ENCODE peak calls at places on chromosomes 11 and 22, in four cellular contexts. H, P, C and X are unnamed samples.

GRCh38 chr11:108571001-108571400 is 22.6 kb downstream of the EXPH5 start:
- DNase-seq in P (no peak), H (no peak), C (no peak), X (no peak)

GRCh38 chr11:16397355-16397754 is 41.0 kb upstream of the SOX6 start:
- DNase-seq in P (no peak), C (no peak), H (no peak), X (no peak)

GRCh38 chr11:61962213-61963015 is 5.0 kb downstream of the FTH1 start:
- DNase-seq in C (no peak), H (no peak), P (no peak), X (no peak)

GRCh38 chr11:131463609-131464008 is 93.2 kb downstream of the NTM start:
- DNase-seq in C (no peak), H (no peak), P (no peak), X (no peak)

GRCh38 chr11:83257638-83258229 is 28.4 kb downstream of the CCDC90B start:
- DNase-seq in H (no peak), C (no peak), P (no peak), X (no peak)

GRCh38 chr22:37158963-37159290 is 9.2 kb upstream of the IL2RB start:
- DNase-seq in C (no peak), H (no peak), P (no peak), X (no peak)

GRCh38 chr11:34650528-34650927 is 29.6 kb downstream of the EHF start:
- DNase-seq in C (no peak), P (peak; percentile 87), H (peak; percentile 51), X (peak; percentile 54)

GRCh38 chr11:63574856-63575602 is 11.8 kb upstream of the PLAAT2 start:
- DNase-seq in C (peak; percentile 33), P (no peak), H (no peak), X (no peak)

GRCh38 chr11:96246718-96247540 is 96.1 kb downstream of the MAML2 start:
- DNase-seq in C (no peak), P (no peak), H (no peak), X (no peak)

GRCh38 chr11:12772324-12772723 is 98.1 kb downstream of the TEAD1 start:
- DNase-seq in H (no peak), P (no peak), C (no peak), X (no peak)

GRCh38 chr11:76918941-76919386 is 58.2 kb downstream of the ACER3 start:
- DNase-seq in C (no peak), P (no peak), H (no peak), X (no peak)

GRCh38 chr11:70429428-70429705 is 31.0 kb downstream of the CTTN start:
- DNase-seq in H (no peak), P (no peak), C (no peak), X (no peak)

GRCh38 chr22:33919591-33920501 is at the start of gene LARGE1:
- DNase-seq in C (peak; percentile 37), P (no peak), H (no peak), X (no peak)

GRCh38 chr11:9529333-9529648 is 44.2 kb upstream of the WEE1 start:
- DNase-seq in H (no peak), C (peak; percentile 26), P (no peak), X (no peak)

GRCh38 chr11:96215094-96215782 is 127.8 kb downstream of the MAML2 start:
- DNase-seq in H (peak; percentile 22), P (peak; percentile 50), C (no peak), X (peak; percentile 7)

GRCh38 chr11:112597290-112597689 is 336.6 kb upstream of the PLET1 start:
- DNase-seq in P (no peak), H (no peak), C (no peak), X (no peak)
- H3K27ac ChIP-seq in P (no peak overlapping the region), H (no peak overlapping the region), C (no peak overlapping the region), X (no peak overlapping the region)

GRCh38 chr22:41260871-41261270 is 20.1 kb upstream of the CHADL start:
- DNase-seq in P (no peak), H (no peak), C (peak; percentile 82), X (no peak)

GRCh38 chr22:41264408-41264941 is 21.5 kb downstream of the RANGAP1 start:
- DNase-seq in C (no peak), P (no peak), H (no peak), X (no peak)

GRCh38 chr22:41262250-41262765 is 21.6 kb upstream of the CHADL start:
- DNase-seq in H (no peak), C (no peak), P (no peak), X (no peak)

GRCh38 chr22:41263704-41264103 is 22.3 kb downstream of the RANGAP1 start:
- DNase-seq in H (no peak), C (no peak), P (no peak), X (no peak)

GRCh38 chr22:41261541-41262249 is 21.0 kb upstream of the CHADL start:
- DNase-seq in H (no peak), C (peak; percentile 52), P (no peak), X (no peak)
- H3K36me3 ChIP-seq in H (peaks cover 59% of the 10 kb centered on the region), C (peaks cover 84% of the 10 kb centered on the region), P (peaks cover 69% of the 10 kb centered on the region), X (peaks cover 87% of the 10 kb centered on the region)

GRCh38 chr11:3022982-3023381 is 30.9 kb upstream of the NAP1L4 start:
- DNase-seq in H (no peak), P (no peak), C (no peak), X (no peak)

GRCh38 chr11:3021125-3021524 is 29.0 kb upstream of the NAP1L4 start:
- DNase-seq in H (peak; percentile 24), P (peak; percentile 66), C (no peak), X (no peak)

GRCh38 chr11:3026803-3027202 is 30.4 kb downstream of the CARS1 start:
- DNase-seq in P (no peak), C (no peak), H (no peak), X (no peak)

GRCh38 chr11:3020011-3020410 is 27.9 kb upstream of the NAP1L4 start:
- DNase-seq in C (no peak), H (no peak), P (no peak), X (no peak)

GRCh38 chr11:3022300-3022967 is 30.3 kb upstream of the NAP1L4 start:
- DNase-seq in P (no peak), H (no peak), C (no peak), X (no peak)
- H3K27ac ChIP-seq in P (no peak overlapping the region), H (no peak overlapping the region), C (no peak overlapping the region), X (no peak overlapping the region)

DNA sequence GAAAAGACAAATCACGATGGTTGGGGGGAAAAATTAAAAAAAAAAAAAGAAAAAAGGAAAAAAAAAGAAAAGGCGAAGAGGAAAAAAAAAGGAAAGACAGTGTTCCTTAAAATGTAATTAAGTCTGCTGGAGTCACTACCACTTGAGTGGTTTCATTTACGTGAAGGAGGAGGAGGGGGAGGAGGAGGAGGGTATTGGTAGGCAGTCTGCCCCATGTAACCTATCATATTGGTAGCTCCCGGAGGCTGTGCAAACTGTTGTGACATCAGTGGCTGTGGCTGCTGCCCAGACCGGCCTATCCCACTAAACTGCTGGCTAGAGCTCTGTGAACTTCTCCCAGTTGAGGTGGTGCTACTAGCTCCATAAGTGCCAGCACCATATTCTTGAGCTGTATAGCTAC is 17.9 kb downstream of the KDELR3 start:
- DNase-seq in C (no peak), H (no peak), P (no peak), X (no peak)
- H3K36me3 ChIP-seq in C (peaks cover 100% of the 10 kb centered on the region), H (peaks cover 71% of the 10 kb centered on the region), P (peaks cover 68% of the 10 kb centered on the region), X (peaks cover 85% of the 10 kb centered on the region)

DNA sequence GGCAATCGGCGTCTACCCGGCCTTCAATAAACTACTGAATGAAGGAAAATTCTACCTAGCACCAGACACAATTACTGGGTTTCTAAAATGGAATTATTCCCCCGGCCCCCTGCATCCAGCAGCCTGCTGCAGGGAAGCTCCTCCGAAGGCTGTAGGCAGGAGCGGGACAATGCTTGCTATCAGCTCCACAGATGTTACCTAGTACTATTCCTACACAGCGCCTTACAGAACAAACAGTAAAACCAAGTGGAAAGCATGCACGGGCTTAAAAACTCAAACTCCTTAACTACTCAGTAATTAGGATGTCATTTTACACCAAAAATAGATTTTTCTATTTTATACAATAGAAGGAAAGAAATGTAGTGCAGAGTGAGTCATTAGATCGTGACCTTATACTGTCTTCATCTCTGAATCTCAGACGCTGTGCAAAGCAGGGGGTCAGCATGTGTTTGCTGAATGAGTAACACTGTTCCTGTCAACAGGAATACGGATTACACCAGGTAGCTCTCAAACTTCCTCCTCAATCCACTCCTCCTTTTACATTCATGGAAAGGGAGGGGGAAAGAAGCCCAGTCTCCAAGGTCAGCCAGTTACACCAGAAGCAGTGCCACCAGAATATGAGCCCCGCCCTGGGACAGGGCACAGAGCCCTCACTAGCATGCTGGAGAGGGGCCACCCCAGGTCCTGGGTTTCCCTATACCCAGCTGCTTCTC is 74.9 kb downstream of the PACSIN2 start:
- DNase-seq in C (no peak), P (no peak), H (no peak), X (no peak)
- H3K27ac ChIP-seq in C (peak overlapping the region; percentile 95), P (no peak overlapping the region), H (no peak overlapping the region), X (no peak overlapping the region)

GRCh38 chr11:21727102-21727501 is 465.8 kb upstream of the ANO5 start:
- DNase-seq in P (no peak), H (no peak), C (no peak), X (no peak)
- H3K36me3 ChIP-seq in P (no peaks in the 10 kb centered on the region), H (no peaks in the 10 kb centered on the region), C (no peaks in the 10 kb centered on the region), X (no peaks in the 10 kb centered on the region)

GRCh38 chr11:111581341-111581740 is 20.9 kb upstream of the SIK2 start:
- DNase-seq in P (no peak), C (no peak), H (no peak), X (no peak)

GRCh38 chr11:111585371-111585770 is 16.9 kb upstream of the SIK2 start:
- DNase-seq in H (no peak), P (no peak), C (no peak), X (no peak)

GRCh38 chr11:111586305-111586915 is 15.8 kb upstream of the SIK2 start:
- DNase-seq in P (peak; percentile 55), C (no peak), H (peak; percentile 25), X (peak; percentile 36)

GRCh38 chr11:111582163-111582562 is 20.1 kb upstream of the SIK2 start:
- DNase-seq in P (no peak), H (no peak), C (no peak), X (no peak)

DNA sequence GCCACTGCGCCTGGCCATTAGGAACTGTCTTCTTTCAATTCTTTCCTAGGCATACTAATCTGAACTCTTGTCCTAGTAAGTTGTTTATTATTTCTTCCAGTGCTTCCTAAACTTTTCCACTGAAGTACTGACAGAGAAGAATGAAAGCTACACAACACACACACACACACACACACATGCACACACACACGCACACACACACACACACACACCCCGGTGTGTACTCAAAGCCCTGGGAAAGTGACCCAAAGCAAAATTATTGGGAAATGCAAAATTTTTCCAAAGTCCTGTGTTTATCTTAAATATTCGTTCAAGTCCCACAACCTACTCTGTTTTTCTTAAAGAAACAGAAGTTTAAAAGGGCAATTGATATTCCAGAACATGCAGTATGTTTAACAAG is 19.4 kb upstream of the SIK2 start:
- DNase-seq in H (no peak), P (no peak), C (no peak), X (no peak)
- H3K27ac ChIP-seq in H (no peak overlapping the region), P (no peak overlapping the region), C (no peak overlapping the region), X (no peak overlapping the region)